ENCODE peak calls at places on chromosome 16, in ten cellular contexts. One of them, this sample, is unnamed. For H3K4me1, the result is how much of the 10 kb centered on the place peaks cover.

GRCh38 chr16:12057276-12057675 is 80.7 kb downstream of the SNX29 start:
- DNase-seq in thoracic aorta: no peak
- DNase-seq in mesendoderm: peak
- DNase-seq in testis: no peak
- DNase-seq in CD8-positive, alpha-beta T cell: no peak
- DNase-seq in heart right ventricle: no peak
- DNase-seq in lung: no peak
- DNase-seq in endodermal cell: no peak
- DNase-seq in IMR-90: peak
- DNase-seq in neuronal stem cell: no peak
- DNase-seq in this sample: no peak

GRCh38 chr16:89273741-89274472 is 56.4 kb downstream of the ZNF778 start:
- DNase-seq in thoracic aorta: no peak
- DNase-seq in mesendoderm: no peak
- DNase-seq in testis: no peak
- DNase-seq in CD8-positive, alpha-beta T cell: no peak
- DNase-seq in heart right ventricle: no peak
- DNase-seq in lung: no peak
- DNase-seq in endodermal cell: no peak
- DNase-seq in IMR-90: no peak
- DNase-seq in neuronal stem cell: no peak
- DNase-seq in this sample: no peak

GRCh38 chr16:69386596-69386995 is 789 bp upstream of the TERF2 start:
- DNase-seq in thoracic aorta: no peak
- DNase-seq in mesendoderm: no peak
- DNase-seq in testis: no peak
- DNase-seq in CD8-positive, alpha-beta T cell: no peak
- DNase-seq in heart right ventricle: no peak
- DNase-seq in lung: no peak
- DNase-seq in endodermal cell: peak
- DNase-seq in IMR-90: peak
- DNase-seq in neuronal stem cell: no peak
- DNase-seq in this sample: no peak

GRCh38 chr16:21950782-21951521 is 2.2 kb upstream of the UQCRC2 start:
- DNase-seq in thoracic aorta: no peak
- DNase-seq in mesendoderm: peak
- DNase-seq in testis: peak
- DNase-seq in CD8-positive, alpha-beta T cell: peak
- DNase-seq in heart right ventricle: no peak
- DNase-seq in lung: no peak
- DNase-seq in endodermal cell: no peak
- DNase-seq in IMR-90: peak
- DNase-seq in neuronal stem cell: no peak
- DNase-seq in this sample: no peak

GRCh38 chr16:84374160-84374489 is 5.8 kb downstream of the ATP2C2 start:
- DNase-seq in thoracic aorta: no peak
- DNase-seq in mesendoderm: peak
- DNase-seq in testis: no peak
- DNase-seq in CD8-positive, alpha-beta T cell: no peak
- DNase-seq in heart right ventricle: no peak
- DNase-seq in lung: no peak
- DNase-seq in endodermal cell: no peak
- DNase-seq in IMR-90: no peak
- DNase-seq in neuronal stem cell: no peak
- DNase-seq in this sample: no peak

GRCh38 chr16:47886631-47887415 is 269.0 kb downstream of the ABCC12 start:
- DNase-seq in thoracic aorta: no peak
- DNase-seq in mesendoderm: peak
- DNase-seq in testis: no peak
- DNase-seq in CD8-positive, alpha-beta T cell: no peak
- DNase-seq in heart right ventricle: no peak
- DNase-seq in lung: no peak
- DNase-seq in endodermal cell: peak
- DNase-seq in IMR-90: no peak
- DNase-seq in neuronal stem cell: no peak
- DNase-seq in this sample: no peak

GRCh38 chr16:88686062-88686438 is 257 bp downstream of the SNAI3 start:
- DNase-seq in thoracic aorta: no peak
- DNase-seq in mesendoderm: no peak
- DNase-seq in testis: no peak
- DNase-seq in CD8-positive, alpha-beta T cell: peak
- DNase-seq in heart right ventricle: no peak
- DNase-seq in lung: no peak
- DNase-seq in endodermal cell: no peak
- DNase-seq in IMR-90: no peak
- DNase-seq in neuronal stem cell: no peak
- DNase-seq in this sample: no peak

GRCh38 chr16:47713225-47713595 is 252.1 kb downstream of the PHKB start:
- DNase-seq in thoracic aorta: no peak
- DNase-seq in mesendoderm: no peak
- DNase-seq in testis: no peak
- DNase-seq in CD8-positive, alpha-beta T cell: no peak
- DNase-seq in heart right ventricle: no peak
- DNase-seq in lung: no peak
- DNase-seq in endodermal cell: no peak
- DNase-seq in IMR-90: peak
- DNase-seq in neuronal stem cell: no peak
- DNase-seq in this sample: no peak

GRCh38 chr16:30567991-30568638 is 3.4 kb downstream of the ZNF688 start:
- DNase-seq in thoracic aorta: no peak
- DNase-seq in mesendoderm: no peak
- DNase-seq in testis: no peak
- DNase-seq in CD8-positive, alpha-beta T cell: peak
- DNase-seq in heart right ventricle: no peak
- DNase-seq in lung: no peak
- DNase-seq in endodermal cell: no peak
- DNase-seq in IMR-90: peak
- DNase-seq in neuronal stem cell: no peak
- DNase-seq in this sample: no peak

GRCh38 chr16:74950511-74950910 is 34.4 kb downstream of the WDR59 start:
- DNase-seq in thoracic aorta: no peak
- DNase-seq in mesendoderm: no peak
- DNase-seq in testis: no peak
- DNase-seq in CD8-positive, alpha-beta T cell: no peak
- DNase-seq in heart right ventricle: no peak
- DNase-seq in lung: no peak
- DNase-seq in endodermal cell: peak
- DNase-seq in IMR-90: no peak
- DNase-seq in neuronal stem cell: no peak
- DNase-seq in this sample: no peak

GRCh38 chr16:66254751-66255150 is 111.7 kb upstream of the CDH5 start:
- DNase-seq in thoracic aorta: no peak
- DNase-seq in mesendoderm: no peak
- DNase-seq in testis: no peak
- DNase-seq in CD8-positive, alpha-beta T cell: no peak
- DNase-seq in heart right ventricle: no peak
- DNase-seq in lung: no peak
- DNase-seq in endodermal cell: no peak
- DNase-seq in IMR-90: peak
- DNase-seq in neuronal stem cell: no peak
- DNase-seq in this sample: no peak

GRCh38 chr16:80804061-80804450 is 342 bp downstream of the CDYL2 start:
- DNase-seq in thoracic aorta: no peak
- DNase-seq in mesendoderm: peak
- DNase-seq in testis: peak
- DNase-seq in CD8-positive, alpha-beta T cell: peak
- DNase-seq in heart right ventricle: peak
- DNase-seq in lung: peak
- DNase-seq in endodermal cell: peak
- DNase-seq in IMR-90: peak
- DNase-seq in neuronal stem cell: peak
- DNase-seq in this sample: no peak

GRCh38 chr16:85514601-85515318 is 98.4 kb upstream of the GSE1 start:
- DNase-seq in thoracic aorta: peak
- DNase-seq in mesendoderm: peak
- DNase-seq in testis: no peak
- DNase-seq in CD8-positive, alpha-beta T cell: no peak
- DNase-seq in heart right ventricle: peak
- DNase-seq in lung: peak
- DNase-seq in endodermal cell: peak
- DNase-seq in IMR-90: peak
- DNase-seq in neuronal stem cell: peak
- DNase-seq in this sample: peak

GRCh38 chr16:23903001-23903414 is 67.2 kb downstream of the PRKCB start:
- DNase-seq in thoracic aorta: no peak
- DNase-seq in mesendoderm: peak
- DNase-seq in testis: no peak
- DNase-seq in CD8-positive, alpha-beta T cell: no peak
- DNase-seq in heart right ventricle: no peak
- DNase-seq in lung: no peak
- DNase-seq in endodermal cell: no peak
- DNase-seq in IMR-90: no peak
- DNase-seq in neuronal stem cell: no peak
- DNase-seq in this sample: no peak

GRCh38 chr16:20871258-20871657 is 28.9 kb downstream of the DCUN1D3 start:
- DNase-seq in thoracic aorta: no peak
- DNase-seq in mesendoderm: no peak
- DNase-seq in testis: no peak
- DNase-seq in CD8-positive, alpha-beta T cell: no peak
- DNase-seq in heart right ventricle: no peak
- DNase-seq in lung: no peak
- DNase-seq in endodermal cell: no peak
- DNase-seq in IMR-90: no peak
- DNase-seq in neuronal stem cell: no peak
- DNase-seq in this sample: no peak

GRCh38 chr16:20874088-20874581 is 26.0 kb downstream of the DCUN1D3 start:
- DNase-seq in thoracic aorta: no peak
- DNase-seq in mesendoderm: no peak
- DNase-seq in testis: no peak
- DNase-seq in CD8-positive, alpha-beta T cell: no peak
- DNase-seq in heart right ventricle: no peak
- DNase-seq in lung: no peak
- DNase-seq in endodermal cell: no peak
- DNase-seq in IMR-90: no peak
- DNase-seq in neuronal stem cell: no peak
- DNase-seq in this sample: no peak

GRCh38 chr16:20875358-20875656 is 24.9 kb downstream of the DCUN1D3 start:
- DNase-seq in thoracic aorta: no peak
- DNase-seq in mesendoderm: no peak
- DNase-seq in testis: no peak
- DNase-seq in CD8-positive, alpha-beta T cell: no peak
- DNase-seq in heart right ventricle: no peak
- DNase-seq in lung: no peak
- DNase-seq in endodermal cell: no peak
- DNase-seq in IMR-90: no peak
- DNase-seq in neuronal stem cell: no peak
- DNase-seq in this sample: no peak

GRCh38 chr16:20871935-20872815 is 28.0 kb downstream of the DCUN1D3 start:
- DNase-seq in thoracic aorta: no peak
- DNase-seq in mesendoderm: peak
- DNase-seq in testis: no peak
- DNase-seq in CD8-positive, alpha-beta T cell: no peak
- DNase-seq in heart right ventricle: no peak
- DNase-seq in lung: no peak
- DNase-seq in endodermal cell: no peak
- DNase-seq in IMR-90: no peak
- DNase-seq in neuronal stem cell: no peak
- DNase-seq in this sample: no peak

DNA sequence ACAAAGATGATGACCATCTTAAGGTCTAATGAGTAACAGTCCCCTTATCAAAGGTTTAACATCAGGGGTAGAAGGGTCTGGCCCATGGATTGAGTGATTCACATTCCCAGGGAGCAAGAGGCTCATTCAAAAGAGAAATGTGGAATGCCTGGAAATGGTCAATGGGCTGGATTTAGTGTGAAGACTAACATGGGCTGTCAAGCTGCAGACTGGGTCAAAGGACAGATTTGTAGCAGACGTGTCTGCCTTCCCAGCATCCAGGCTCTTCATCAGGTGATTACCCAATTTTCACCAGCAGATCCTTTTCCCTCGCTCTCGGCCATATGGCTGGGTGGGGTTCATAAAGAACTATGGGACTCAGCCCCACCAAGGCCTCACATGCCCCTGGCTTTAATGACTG is 26.8 kb downstream of the DCUN1D3 start:
- DNase-seq in thoracic aorta: no peak
- DNase-seq in mesendoderm: peak
- DNase-seq in testis: no peak
- DNase-seq in CD8-positive, alpha-beta T cell: no peak
- DNase-seq in heart right ventricle: no peak
- DNase-seq in lung: no peak
- DNase-seq in endodermal cell: no peak
- DNase-seq in IMR-90: no peak
- DNase-seq in neuronal stem cell: peak
- DNase-seq in this sample: no peak
- H3K4me1 ChIP-seq in thoracic aorta: half or more
- H3K4me1 ChIP-seq in mesendoderm: under half
- H3K4me1 ChIP-seq in testis: under half
- H3K4me1 ChIP-seq in CD8-positive, alpha-beta T cell: under half
- H3K4me1 ChIP-seq in heart right ventricle: under half
- H3K4me1 ChIP-seq in lung: half or more
- H3K4me1 ChIP-seq in endodermal cell: under half
- H3K4me1 ChIP-seq in IMR-90: under half
- H3K4me1 ChIP-seq in neuronal stem cell: under half
- H3K4me1 ChIP-seq in this sample: under half

DNA sequence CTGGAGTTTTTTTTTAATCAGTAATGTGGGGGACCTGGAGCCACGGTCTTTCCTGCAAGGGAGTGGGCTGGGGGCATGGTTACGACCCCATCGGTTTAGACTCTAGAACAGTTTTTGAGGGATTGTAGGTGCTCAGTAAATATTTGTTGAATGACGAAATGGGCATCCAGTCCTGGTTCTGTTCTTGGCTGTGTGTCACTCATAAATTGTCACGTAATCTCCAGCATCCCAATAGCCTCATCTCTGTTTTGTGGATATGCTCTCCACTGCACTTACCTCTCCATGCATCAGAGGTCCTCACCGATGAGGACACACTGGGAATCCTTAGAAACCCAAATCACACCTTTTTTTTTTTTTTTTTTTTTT is 497 bp upstream of the SLC38A7 start:
- DNase-seq in thoracic aorta: no peak
- DNase-seq in mesendoderm: no peak
- DNase-seq in testis: no peak
- DNase-seq in CD8-positive, alpha-beta T cell: no peak
- DNase-seq in heart right ventricle: no peak
- DNase-seq in lung: no peak
- DNase-seq in endodermal cell: no peak
- DNase-seq in IMR-90: no peak
- DNase-seq in neuronal stem cell: no peak
- DNase-seq in this sample: no peak
- H3K27ac ChIP-seq in thoracic aorta: peak
- H3K27ac ChIP-seq in mesendoderm: no peak
- H3K27ac ChIP-seq in testis: peak
- H3K27ac ChIP-seq in CD8-positive, alpha-beta T cell: no peak
- H3K27ac ChIP-seq in heart right ventricle: peak
- H3K27ac ChIP-seq in lung: no peak
- H3K27ac ChIP-seq in endodermal cell: no peak
- H3K27ac ChIP-seq in IMR-90: no peak
- H3K27ac ChIP-seq in neuronal stem cell: no peak
- H3K27ac ChIP-seq in this sample: peak

GRCh38 chr16:55497558-55497957 is 11.3 kb upstream of the LPCAT2 start:
- DNase-seq in thoracic aorta: no peak
- DNase-seq in mesendoderm: no peak
- DNase-seq in testis: no peak
- DNase-seq in CD8-positive, alpha-beta T cell: no peak
- DNase-seq in heart right ventricle: no peak
- DNase-seq in lung: no peak
- DNase-seq in endodermal cell: peak
- DNase-seq in IMR-90: no peak
- DNase-seq in neuronal stem cell: no peak
- DNase-seq in this sample: no peak
- H3K4me1 ChIP-seq in thoracic aorta: under half
- H3K4me1 ChIP-seq in mesendoderm: under half
- H3K4me1 ChIP-seq in testis: under half
- H3K4me1 ChIP-seq in CD8-positive, alpha-beta T cell: under half
- H3K4me1 ChIP-seq in heart right ventricle: under half
- H3K4me1 ChIP-seq in lung: under half
- H3K4me1 ChIP-seq in endodermal cell: under half
- H3K4me1 ChIP-seq in IMR-90: under half
- H3K4me1 ChIP-seq in neuronal stem cell: under half
- H3K4me1 ChIP-seq in this sample: under half

GRCh38 chr16:10881479-10882030 is 4.6 kb downstream of the CIITA start:
- DNase-seq in thoracic aorta: no peak
- DNase-seq in mesendoderm: no peak
- DNase-seq in testis: no peak
- DNase-seq in CD8-positive, alpha-beta T cell: no peak
- DNase-seq in heart right ventricle: no peak
- DNase-seq in lung: no peak
- DNase-seq in endodermal cell: no peak
- DNase-seq in IMR-90: no peak
- DNase-seq in neuronal stem cell: no peak
- DNase-seq in this sample: no peak
- H3K27ac ChIP-seq in thoracic aorta: no peak
- H3K27ac ChIP-seq in mesendoderm: no peak
- H3K27ac ChIP-seq in testis: no peak
- H3K27ac ChIP-seq in CD8-positive, alpha-beta T cell: no peak
- H3K27ac ChIP-seq in heart right ventricle: no peak
- H3K27ac ChIP-seq in lung: no peak
- H3K27ac ChIP-seq in endodermal cell: no peak
- H3K27ac ChIP-seq in IMR-90: no peak
- H3K27ac ChIP-seq in neuronal stem cell: no peak
- H3K27ac ChIP-seq in this sample: no peak